ENCODE peak calls at places on chromosomes 4 and X, in five cellular contexts. L, H, M, Y and C are unnamed samples.
A peak's percentile ranks its signal among the peaks of the same experiment; 100 is the strongest.

GRCh38 chrX:132092439-132093065 is 35.3 kb downstream of the FRMD7 start:
- DNase-seq in M (peak; percentile 54), Y (peak; percentile 47), H (peak; percentile 68), L (peak; percentile 66), C (peak; percentile 55)

GRCh38 chr4:163681208-163681821 is 186.8 kb downstream of the TMA16 start:
- DNase-seq in M (no peak), Y (no peak), H (peak; percentile 80), L (no peak), C (peak; percentile 35)

GRCh38 chr4:89222171-89222570 is 85.4 kb downstream of the GPRIN3 start:
- DNase-seq in M (no peak), L (no peak), Y (no peak), H (peak; percentile 30), C (no peak)

GRCh38 chr4:38060829-38061431 is 100.7 kb downstream of the PTTG2 start:
- DNase-seq in M (no peak), H (peak; percentile 51), Y (peak; percentile 64), L (no peak), C (no peak)

GRCh38 chrX:112341598-112341997 is 259.0 kb upstream of the TRPC5 start:
- DNase-seq in H (no peak), L (no peak), M (no peak), Y (peak; percentile 65), C (no peak)

GRCh38 chrX:24380273-24381036 is 20.0 kb downstream of the SUPT20HL1 start:
- DNase-seq in Y (no peak), M (no peak), L (no peak), H (no peak), C (no peak)

GRCh38 chr4:123545569-123546122 is 149.1 kb downstream of the SPRY1 start:
- DNase-seq in M (no peak), Y (peak; percentile 8), L (no peak), H (no peak), C (peak; percentile 43)

GRCh38 chr4:151218343-151218742 is 58.6 kb upstream of the PRSS48 start:
- DNase-seq in L (no peak), Y (peak; percentile 50), M (no peak), H (no peak), C (no peak)

GRCh38 chr4:8534129-8534528 is 46.1 kb upstream of the GPR78 start:
- DNase-seq in H (peak; percentile 89), Y (peak; percentile 58), L (peak; percentile 83), M (no peak), C (no peak)

GRCh38 chr4:6199344-6199921 is 916 bp downstream of the JAKMIP1 start:
- DNase-seq in H (peak; percentile 18), M (no peak), Y (no peak), L (no peak), C (no peak)

GRCh38 chr4:16194199-16194598 is 32.1 kb downstream of the TAPT1 start:
- DNase-seq in L (no peak), Y (peak; percentile 91), M (no peak), H (no peak), C (no peak)

GRCh38 chr4:124641715-124642380 is 70.7 kb downstream of the ANKRD50 start:
- DNase-seq in Y (peak; percentile 91), L (no peak), M (no peak), H (no peak), C (no peak)

GRCh38 chr4:128516568-128516967 is 229.0 kb upstream of the PGRMC2 start:
- DNase-seq in M (no peak), L (no peak), Y (peak; percentile 72), H (peak; percentile 57), C (no peak)

GRCh38 chr4:185719493-185719843 is 92.5 kb downstream of the SORBS2 start:
- DNase-seq in L (no peak), Y (no peak), M (no peak), H (no peak), C (no peak)

GRCh38 chrX:8204169-8204935 is 33.3 kb upstream of the VCX2 start:
- DNase-seq in L (no peak), M (no peak), Y (no peak), H (no peak), C (no peak)

GRCh38 chr4:40621592-40622512 is 7.8 kb downstream of the RBM47 start:
- DNase-seq in M (peak; percentile 43), L (peak; percentile 52), Y (peak; percentile 100), H (peak; percentile 79), C (peak; percentile 60)

DNA sequence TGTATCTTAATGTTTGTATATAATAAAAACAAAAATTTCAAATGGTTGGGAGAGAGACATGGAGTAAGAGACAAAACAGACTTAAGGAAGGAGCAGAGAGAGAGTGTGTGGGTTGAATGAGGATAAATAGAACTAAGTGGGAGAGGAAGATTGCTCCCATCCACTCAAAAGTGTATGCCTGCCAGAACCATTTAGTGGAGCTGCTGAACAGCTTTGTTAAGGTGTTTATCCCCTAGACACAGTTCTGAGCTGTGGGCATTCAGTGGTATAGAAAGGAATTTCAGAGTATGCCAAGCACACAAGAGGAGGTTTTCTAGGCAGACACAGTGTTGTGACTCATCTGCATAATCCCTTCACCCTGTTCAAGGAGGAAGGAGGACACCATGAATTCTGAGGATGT is 508.6 kb upstream of the EPHA5 start:
- DNase-seq in L (no peak), M (no peak), H (no peak), Y (peak; percentile 79), C (no peak)
- H2AFZ ChIP-seq in L (no peak overlapping the region), M (no peak overlapping the region), H (no peak overlapping the region), Y (no peak overlapping the region), C (no peak overlapping the region)

DNA sequence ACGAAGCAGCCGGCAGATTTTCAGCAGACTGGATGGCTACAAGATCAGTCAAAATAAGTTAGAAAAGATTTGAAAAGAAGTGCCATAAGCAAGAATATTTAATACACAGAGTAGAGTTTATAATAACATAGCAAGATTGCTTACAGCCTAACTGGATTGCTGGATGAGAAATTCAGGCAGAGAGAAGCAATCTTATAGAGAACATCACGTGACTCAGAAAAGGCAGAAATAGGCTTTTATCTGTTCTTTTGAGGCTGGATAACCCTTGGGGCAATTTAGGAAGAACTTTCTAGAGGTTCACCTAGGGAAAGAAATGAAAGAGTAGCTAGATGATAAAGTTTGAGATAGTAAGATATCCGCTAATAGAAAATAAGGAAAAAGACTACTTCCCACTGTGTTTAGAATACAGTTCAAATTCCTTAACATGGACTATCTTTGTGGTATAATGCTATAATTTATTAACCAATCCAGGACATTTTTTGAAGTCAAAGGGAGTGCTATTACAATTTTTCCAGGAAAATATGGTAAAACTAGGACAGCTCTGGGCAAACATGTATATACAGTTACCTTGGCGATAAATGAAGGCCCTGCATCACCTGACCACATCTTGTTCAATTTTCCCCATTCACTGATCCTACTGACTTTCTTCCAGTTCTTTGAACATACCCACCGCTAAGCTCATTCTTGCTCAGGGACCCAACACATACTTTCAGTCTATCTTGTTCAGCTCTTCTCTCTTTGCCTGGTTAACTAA is 12.8 kb upstream of the SPCS3 start:
- DNase-seq in L (no peak), Y (no peak), M (no peak), H (no peak), C (no peak)
- H2AFZ ChIP-seq in L (no peak overlapping the region), Y (no peak overlapping the region), M (no peak overlapping the region), H (no peak overlapping the region), C (no peak overlapping the region)

GRCh38 chr4:165872443-165873297 is at the start of gene TLL1:
- DNase-seq in M (no peak), H (peak; percentile 37), L (peak; percentile 34), Y (peak; percentile 31), C (no peak)

GRCh38 chr4:165874072-165874798 is 1.2 kb downstream of the TLL1 start:
- DNase-seq in Y (no peak), H (peak; percentile 8), L (peak; percentile 40), M (no peak), C (no peak)

GRCh38 chr4:165875446-165875845 is 2.4 kb downstream of the TLL1 start:
- DNase-seq in M (no peak), L (no peak), Y (no peak), H (no peak), C (no peak)

GRCh38 chr4:165874799-165875371 is 1.8 kb downstream of the TLL1 start:
- DNase-seq in Y (no peak), L (peak; percentile 67), M (no peak), H (peak; percentile 70), C (no peak)

DNA sequence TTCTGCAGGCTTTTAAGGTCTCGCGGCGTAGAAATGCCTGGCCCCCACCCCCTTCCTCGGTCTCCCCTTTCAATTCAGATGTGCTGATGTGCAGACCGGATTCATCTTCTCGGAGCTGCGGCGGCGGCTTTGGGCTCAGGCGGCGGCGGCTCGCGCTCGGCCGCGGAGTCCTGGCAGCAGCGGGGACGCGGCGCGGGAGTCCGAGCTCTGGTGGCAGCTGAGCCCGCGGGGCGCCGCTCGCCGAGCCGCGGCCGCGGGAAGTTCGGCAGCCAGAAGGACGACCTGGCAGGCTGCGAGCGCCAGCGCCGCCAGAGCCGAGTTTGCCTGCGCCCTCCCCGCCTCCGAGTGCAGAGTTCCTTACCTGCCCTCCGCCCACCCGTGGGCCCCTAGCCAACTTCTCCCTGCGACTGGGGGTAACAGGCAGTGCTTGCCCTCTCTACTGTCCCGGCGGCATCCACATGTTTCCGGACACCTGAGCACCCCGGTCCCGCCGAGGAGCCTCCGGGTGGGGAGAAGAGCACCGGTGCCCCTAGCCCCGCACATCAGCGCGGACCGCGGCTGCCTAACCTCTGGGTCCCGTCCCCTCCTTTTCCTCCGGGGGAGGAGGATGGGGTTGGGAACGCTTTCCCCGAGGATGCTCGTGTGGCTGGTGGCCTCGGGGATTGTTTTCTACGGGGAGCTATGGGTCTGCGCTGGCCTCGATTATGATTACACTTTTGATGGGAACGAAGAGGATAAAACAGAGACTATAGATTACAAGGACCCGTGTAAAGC is 448 bp downstream of the TLL1 start:
- DNase-seq in M (no peak), Y (peak; percentile 35), L (peak; percentile 48), H (peak; percentile 55), C (peak; percentile 3)
- H2AFZ ChIP-seq in M (no peak overlapping the region), Y (peak overlapping the region; percentile 33), L (no peak overlapping the region), H (peak overlapping the region; percentile 70), C (no peak overlapping the region)

GRCh38 chr4:141283152-141283551 is 62.5 kb downstream of the ZNF330 start:
- DNase-seq in L (no peak), M (no peak), H (no peak), Y (no peak), C (no peak)
- H2AFZ ChIP-seq in L (no peak overlapping the region), M (no peak overlapping the region), H (no peak overlapping the region), Y (no peak overlapping the region), C (no peak overlapping the region)

DNA sequence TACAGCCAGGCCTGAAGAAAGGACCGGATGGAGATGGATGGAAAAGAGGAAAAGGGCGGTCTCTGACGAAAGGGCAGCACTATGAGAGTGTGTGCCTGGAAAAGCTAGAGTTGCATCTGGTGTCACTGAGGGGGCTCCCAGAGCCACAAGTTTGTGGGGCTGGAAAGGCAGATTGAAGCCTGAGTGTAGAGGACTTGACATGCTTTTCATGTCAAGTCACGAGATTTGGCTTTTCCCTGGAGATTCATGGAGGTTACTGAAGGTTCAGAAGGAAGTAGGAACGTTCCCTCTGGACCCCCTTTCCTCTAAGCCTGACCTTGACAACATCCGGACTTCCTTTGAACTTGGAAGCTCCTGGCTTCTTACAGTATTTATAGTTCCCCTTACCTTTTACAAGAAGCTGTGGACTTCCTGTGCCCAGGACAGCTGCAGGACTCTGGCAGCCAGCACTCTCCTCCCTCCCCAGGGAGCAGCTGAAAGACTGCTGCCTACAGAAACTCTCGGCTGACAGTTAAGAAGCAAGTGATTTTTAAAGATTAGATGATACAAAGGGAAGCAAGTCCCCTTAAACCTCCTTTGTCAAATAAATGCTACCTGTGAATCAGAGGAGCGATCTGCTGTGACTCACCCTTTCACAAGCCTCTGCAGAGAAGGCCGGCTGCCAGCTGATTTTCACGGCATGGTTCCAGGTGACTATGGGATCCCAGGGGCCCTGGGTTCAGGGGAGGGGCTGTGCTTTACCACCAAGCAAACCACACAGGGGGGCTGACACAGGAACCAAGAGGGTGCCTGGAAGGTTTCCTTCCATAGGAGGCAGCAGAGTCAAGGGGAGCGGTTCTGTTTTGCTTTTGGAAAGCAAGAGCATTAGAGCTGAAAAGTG is 72.9 kb upstream of the STIM2 start:
- DNase-seq in L (peak; percentile 70), M (peak; percentile 51), H (peak; percentile 64), Y (peak; percentile 85), C (peak; percentile 32)
- H2AFZ ChIP-seq in L (no peak overlapping the region), M (no peak overlapping the region), H (no peak overlapping the region), Y (no peak overlapping the region), C (no peak overlapping the region)